ENCODE peak calls at places on chromosome 1, in four cellular contexts. W is spleen, P is heart right ventricle, U is heart left ventricle. X is an unnamed sample.

GRCh38 chr1:167083066-167083682 is 7.0 kb downstream of the GPA33 start:
- DNase-seq in W (no peak), P (peak; percentile 52), U (peak; percentile 62), X (no peak)

GRCh38 chr1:18530567-18531502 is 50.1 kb downstream of the KLHDC7A start:
- DNase-seq in W (peak; percentile 60), P (no peak), U (no peak), X (no peak)

GRCh38 chr1:91217911-91218310 is 186.7 kb downstream of the HFM1 start:
- DNase-seq in W (no peak), P (no peak), U (no peak), X (no peak)

GRCh38 chr1:215665212-215665611 is 98.1 kb downstream of the KCTD3 start:
- DNase-seq in W (no peak), P (no peak), U (no peak), X (no peak)

GRCh38 chr1:39205102-39205780 is 746 bp downstream of the MACF1 start:
- DNase-seq in W (peak; percentile 85), P (peak; percentile 55), U (peak; percentile 67), X (no peak)

GRCh38 chr1:235131961-235132360 is 3.3 kb upstream of the TOMM20 start:
- DNase-seq in W (no peak), P (no peak), U (no peak), X (no peak)

GRCh38 chr1:76090284-76091180 is 16.0 kb downstream of the ST6GALNAC3 start:
- DNase-seq in W (no peak), P (no peak), U (no peak), X (no peak)

GRCh38 chr1:199096601-199097000 is 457.8 kb downstream of the PTPRC start:
- DNase-seq in W (no peak), P (no peak), U (no peak), X (no peak)

GRCh38 chr1:27770293-27770830 is 2.7 kb upstream of the STX12 start:
- DNase-seq in W (no peak), P (no peak), U (no peak), X (no peak)

GRCh38 chr1:43781574-43781973 is 74.2 kb downstream of the ST3GAL3 start:
- DNase-seq in W (no peak), P (no peak), U (no peak), X (no peak)

GRCh38 chr1:224333939-224334701 is 4.1 kb upstream of the NVL start:
- DNase-seq in W (no peak), P (no peak), U (no peak), X (no peak)

GRCh38 chr1:76160225-76160624 is 85.7 kb downstream of the ST6GALNAC3 start:
- DNase-seq in W (no peak), P (no peak), U (no peak), X (no peak)

GRCh38 chr1:205261946-205262668 is 34.4 kb downstream of the TMCC2 start:
- DNase-seq in W (no peak), P (no peak), U (no peak), X (no peak)

GRCh38 chr1:150235436-150235851 is 468 bp downstream of the ANP32E start:
- DNase-seq in W (no peak), P (peak; percentile 21), U (no peak), X (no peak)

GRCh38 chr1:17676387-17677060 is 78.6 kb upstream of the ACTL8 start:
- DNase-seq in W (no peak), P (no peak), U (no peak), X (no peak)

GRCh38 chr1:31748265-31748859 is 15.8 kb downstream of the ADGRB2 start:
- DNase-seq in W (no peak), P (no peak), U (no peak), X (no peak)

GRCh38 chr1:145889722-145890121 is 4.1 kb upstream of the ANKRD35 start:
- DNase-seq in W (no peak), P (no peak), U (no peak), X (no peak)

GRCh38 chr1:32873484-32873883 is 2.8 kb upstream of the FNDC5 start:
- DNase-seq in W (peak; percentile 24), P (no peak), U (no peak), X (no peak)

GRCh38 chr1:245156736-245157505 is 2.1 kb downstream of the KIF26B start:
- DNase-seq in W (no peak), P (no peak), U (no peak), X (no peak)

GRCh38 chr1:198929961-198930599 is 291.2 kb downstream of the PTPRC start:
- DNase-seq in W (no peak), P (no peak), U (no peak), X (no peak)

GRCh38 chr1:209751627-209752231 is 4.1 kb upstream of the TRAF3IP3 start:
- DNase-seq in W (no peak), P (no peak), U (no peak), X (no peak)

GRCh38 chr1:41455479-41456271 is 28.8 kb downstream of the EDN2 start:
- DNase-seq in W (no peak), P (peak; percentile 85), U (peak; percentile 90), X (no peak)

DNA sequence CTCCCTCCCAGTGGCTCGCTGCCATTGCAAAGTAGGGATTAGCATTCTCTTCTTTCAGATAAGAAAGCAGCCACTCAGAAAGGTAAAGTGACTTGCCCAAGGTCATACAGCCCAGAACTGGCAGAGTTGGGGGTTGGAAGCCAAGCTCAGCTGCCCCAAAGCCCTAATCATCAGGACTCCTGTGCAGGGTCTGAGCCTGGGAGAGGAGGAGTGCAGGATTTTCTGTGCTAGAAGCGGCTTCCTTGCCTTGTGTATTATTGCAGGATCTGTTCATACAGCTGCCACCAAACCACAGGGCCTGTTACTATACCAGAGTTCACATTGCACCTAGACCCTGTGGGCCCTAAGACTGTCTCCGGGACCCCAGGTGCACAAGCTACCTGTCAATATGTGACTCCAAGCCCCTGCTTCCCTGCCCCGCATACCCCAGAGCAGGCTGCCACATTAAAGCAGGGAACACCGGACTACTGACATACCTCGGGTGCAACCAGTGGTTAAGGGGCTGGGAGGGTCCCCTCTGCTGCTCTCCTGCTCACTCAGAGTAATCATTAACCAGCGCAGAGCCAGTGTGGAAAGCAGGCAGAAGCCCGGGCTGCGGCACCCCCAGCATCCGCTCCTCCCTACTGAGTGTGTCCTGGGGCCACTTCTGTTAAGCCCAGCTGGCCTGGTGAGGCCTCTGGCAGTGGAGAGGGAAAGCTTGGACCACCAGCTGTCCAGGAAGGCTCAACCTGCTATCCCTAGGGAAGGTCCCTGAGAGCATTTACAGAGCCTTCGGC is 15.8 kb downstream of the HSPG2 start:
- DNase-seq in W (no peak), P (no peak), U (no peak), X (no peak)
- H3K27ac ChIP-seq in W (peak overlapping the region; percentile 27), P (peak overlapping the region; percentile 44), U (peak overlapping the region; percentile 72), X (no peak overlapping the region)

DNA sequence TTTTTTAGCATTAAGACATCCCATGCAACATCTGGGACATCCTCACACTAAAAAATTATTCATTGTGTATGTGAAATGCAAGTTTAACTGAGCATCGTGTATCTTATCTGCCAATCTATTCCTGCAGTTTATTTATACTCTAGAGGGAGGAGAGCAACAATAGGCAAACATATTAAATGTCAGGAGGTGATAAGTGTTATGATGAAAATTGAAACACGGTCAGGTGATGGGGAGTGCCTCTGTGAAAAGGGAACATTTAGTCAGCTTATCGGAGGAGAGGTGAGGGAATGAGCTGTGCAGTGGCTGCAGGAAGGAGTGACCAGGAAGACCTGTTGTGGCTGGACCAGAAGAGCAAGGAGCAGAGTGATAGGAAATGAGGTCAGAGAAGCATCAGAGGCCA is 775 bp upstream of the EFCAB14 start:
- DNase-seq in W (no peak), P (no peak), U (no peak), X (no peak)
- H3K27ac ChIP-seq in W (peak overlapping the region; percentile 93), P (peak overlapping the region; percentile 46), U (peak overlapping the region; percentile 73), X (peak overlapping the region; percentile 36)

DNA sequence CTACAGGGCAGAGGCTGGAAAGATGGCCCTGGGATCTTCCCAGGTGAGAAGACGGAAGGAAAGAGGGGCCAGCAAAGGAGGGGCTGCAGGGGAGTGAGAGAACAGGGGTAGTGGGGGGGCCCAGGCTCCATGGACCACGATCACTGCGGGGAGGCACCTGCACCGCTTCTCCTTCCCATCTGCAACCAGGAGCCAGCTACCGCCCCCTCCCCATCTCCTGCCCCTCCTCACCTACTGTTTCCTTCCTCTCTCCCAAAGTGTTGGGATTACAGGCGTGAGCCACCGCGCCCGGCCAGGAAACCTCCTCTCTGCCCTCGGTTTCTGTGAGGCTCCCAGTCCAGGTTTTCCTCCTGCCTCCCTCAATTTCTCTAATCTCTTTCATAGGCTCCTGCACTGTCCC is 19.4 kb downstream of the KIAA2013 start:
- DNase-seq in W (peak; percentile 81), P (no peak), U (no peak), X (no peak)
- H3K27ac ChIP-seq in W (no peak overlapping the region), P (no peak overlapping the region), U (no peak overlapping the region), X (no peak overlapping the region)

DNA sequence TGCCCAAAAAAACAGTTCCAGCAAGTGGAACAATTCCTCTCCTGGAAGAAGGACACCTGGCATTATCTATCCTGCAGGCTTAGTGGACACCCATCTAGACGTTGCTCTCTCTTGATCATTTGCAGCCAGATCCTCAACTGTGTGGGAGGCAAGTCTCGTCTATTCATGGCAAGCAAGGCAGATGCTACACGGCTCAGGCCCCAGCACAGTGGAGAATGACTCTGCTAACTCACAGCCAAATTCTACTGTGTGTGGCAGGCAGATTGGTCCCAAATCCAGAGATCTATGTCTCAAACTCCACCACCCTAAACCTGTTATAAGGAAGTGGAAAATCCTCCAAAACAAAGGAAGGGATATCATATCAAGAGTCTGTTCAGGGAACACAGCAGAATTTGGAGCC is 7.0 kb downstream of the TNNT2 start:
- DNase-seq in W (no peak), P (no peak), U (no peak), X (no peak)
- H3K27ac ChIP-seq in W (no peak overlapping the region), P (no peak overlapping the region), U (no peak overlapping the region), X (no peak overlapping the region)

GRCh38 chr1:2502210-2502609 is 24.2 kb downstream of the PANK4 start:
- DNase-seq in W (no peak), P (no peak), U (no peak), X (no peak)

GRCh38 chr1:2501041-2501819 is 25.1 kb downstream of the PLCH2 start:
- DNase-seq in W (no peak), P (no peak), U (no peak), X (no peak)

GRCh38 chr1:2502661-2503553 is 23.5 kb downstream of the PANK4 start:
- DNase-seq in W (no peak), P (no peak), U (no peak), X (no peak)

GRCh38 chr1:2499986-2500596 is 24.0 kb downstream of the PLCH2 start:
- DNase-seq in W (no peak), P (no peak), U (no peak), X (no peak)

DNA sequence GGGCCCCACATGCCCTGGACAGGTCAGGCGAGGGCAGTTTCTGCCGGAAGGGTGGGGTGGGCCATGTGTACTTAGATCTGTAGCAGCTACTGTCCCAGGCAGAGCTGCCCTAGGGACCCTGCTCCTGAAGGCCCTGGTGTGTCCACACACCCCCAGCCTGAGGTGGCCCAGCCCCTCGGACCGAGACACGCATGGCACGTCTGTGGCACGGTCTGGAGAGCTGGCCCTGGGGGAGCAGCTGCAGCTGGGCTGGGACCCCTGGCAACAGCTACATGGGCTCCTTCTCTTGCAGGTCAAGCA is 24.6 kb downstream of the PANK4 start:
- DNase-seq in W (no peak), P (no peak), U (no peak), X (no peak)
- H3K27ac ChIP-seq in W (no peak overlapping the region), P (no peak overlapping the region), U (no peak overlapping the region), X (no peak overlapping the region)

GRCh38 chr1:237171564-237172485 is 129.8 kb downstream of the RYR2 start:
- DNase-seq in W (no peak), P (no peak), U (no peak), X (no peak)
- H3K27ac ChIP-seq in W (no peak overlapping the region), P (no peak overlapping the region), U (no peak overlapping the region), X (no peak overlapping the region)

X was measured in RWPE2.